ENCODE peak calls at places on chromosomes 7 and 10, in ten cellular contexts. X is prostate gland, P is neural progenitor cell, Y is small intestine, T is H1, E is spleen, B is mammary epithelial cell, G is right lobe of liver, V is tibial nerve, R is adrenal gland. W is an unnamed sample.
A peak's percentile ranks its signal among the peaks of the same experiment; 100 is the strongest.

GRCh38 chr10:93554760-93555432 is 11.6 kb upstream of the FFAR4 start:
- DNase-seq in T (peak; percentile 58), B (peak; percentile 55), V (peak; percentile 43), R (peak; percentile 71), Y (peak; percentile 68), G (peak; percentile 84), X (peak; percentile 68), P (peak; percentile 90), E (no peak), W (peak; percentile 65)

GRCh38 chr7:86968618-86969017 is 90.8 kb downstream of the ELAPOR2 start:
- DNase-seq in G (no peak), X (no peak), E (no peak), P (no peak), T (no peak), B (no peak), R (no peak), V (no peak), Y (peak; percentile 1), W (no peak)

GRCh38 chr7:96407427-96407826 is 85.5 kb upstream of the SLC25A13 start:
- DNase-seq in E (no peak), X (no peak), R (no peak), G (no peak), Y (no peak), P (no peak), T (no peak), V (no peak), B (peak; percentile 52), W (no peak)

GRCh38 chr7:84291756-84292155 is 97.2 kb upstream of the SEMA3A start:
- DNase-seq in Y (no peak), P (peak; percentile 82), E (no peak), X (no peak), V (no peak), T (no peak), B (no peak), R (no peak), G (no peak), W (no peak)

GRCh38 chr10:43616697-43617370 is 10.6 kb downstream of the ZNF485 start:
- DNase-seq in Y (no peak), P (no peak), G (no peak), T (no peak), B (no peak), R (no peak), X (no peak), V (no peak), E (no peak), W (no peak)

GRCh38 chr7:159109092-159110035 is 35.3 kb downstream of the VIPR2 start:
- DNase-seq in E (peak; percentile 39), T (no peak), B (no peak), R (no peak), G (peak; percentile 34), Y (no peak), P (no peak), V (no peak), X (no peak), W (no peak)

GRCh38 chr10:22341190-22341935 is 3.9 kb upstream of the SPAG6 start:
- DNase-seq in T (no peak), E (no peak), X (no peak), R (no peak), G (no peak), B (no peak), Y (no peak), V (no peak), P (no peak), W (peak; percentile 75)

GRCh38 chr10:78648256-78648860 is 420.4 kb upstream of the ZMIZ1 start:
- DNase-seq in G (no peak), T (no peak), E (no peak), X (no peak), V (no peak), B (no peak), P (no peak), Y (no peak), R (no peak), W (no peak)

GRCh38 chr10:15245530-15245929 is 77.0 kb upstream of the NMT2 start:
- DNase-seq in B (no peak), G (no peak), R (no peak), E (no peak), Y (no peak), V (no peak), X (no peak), P (peak; percentile 59), T (no peak), W (no peak)

GRCh38 chr10:100969175-100970075 is at the start of gene SEMA4G:
- DNase-seq in Y (peak; percentile 50), G (peak; percentile 67), T (peak; percentile 67), E (peak; percentile 84), X (peak; percentile 34), V (no peak), P (peak; percentile 88), R (no peak), B (no peak), W (no peak)

DNA sequence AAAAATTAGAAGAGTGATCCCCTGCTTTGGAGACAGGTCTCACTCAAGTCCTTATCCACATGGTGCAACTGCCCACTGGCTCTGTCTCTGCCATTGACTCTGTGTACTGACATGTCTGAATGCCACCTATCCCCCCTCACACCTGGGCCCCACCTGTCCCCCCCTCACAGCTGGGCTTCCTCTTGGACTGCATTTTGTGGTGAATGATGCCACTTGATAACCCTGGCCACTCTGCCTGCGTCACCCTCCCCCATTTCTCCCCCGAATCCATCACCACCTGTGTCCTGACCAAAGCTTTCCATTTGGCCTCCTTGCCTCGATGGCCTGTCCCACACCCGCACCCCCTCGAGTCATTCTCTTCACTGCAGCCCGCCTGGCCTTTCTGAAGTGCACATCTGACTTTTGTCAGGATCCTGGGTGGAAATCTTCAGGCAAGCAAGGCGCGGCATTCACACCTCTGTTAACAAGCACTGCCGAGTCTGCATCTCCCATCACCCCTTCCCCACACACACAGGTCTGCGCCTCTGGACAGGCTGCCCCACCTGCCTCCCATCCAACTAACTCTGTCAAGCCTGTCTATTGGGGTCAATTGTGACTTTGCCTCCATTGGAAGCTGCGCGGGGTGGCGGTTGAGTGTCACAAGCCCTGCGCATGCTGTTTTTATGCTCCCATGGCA is 175.3 kb upstream of the KLF14 start:
- DNase-seq in B (no peak), E (no peak), R (no peak), X (no peak), Y (no peak), V (no peak), P (no peak), T (no peak), G (no peak), W (no peak)
- H3K27ac ChIP-seq in B (peak overlapping the region; percentile 97), E (no peak overlapping the region), R (no peak overlapping the region), X (no peak overlapping the region), Y (no peak overlapping the region), V (peak overlapping the region; percentile 93), P (no peak overlapping the region), T (peak overlapping the region; percentile 39), G (no peak overlapping the region), W (no peak overlapping the region)

DNA sequence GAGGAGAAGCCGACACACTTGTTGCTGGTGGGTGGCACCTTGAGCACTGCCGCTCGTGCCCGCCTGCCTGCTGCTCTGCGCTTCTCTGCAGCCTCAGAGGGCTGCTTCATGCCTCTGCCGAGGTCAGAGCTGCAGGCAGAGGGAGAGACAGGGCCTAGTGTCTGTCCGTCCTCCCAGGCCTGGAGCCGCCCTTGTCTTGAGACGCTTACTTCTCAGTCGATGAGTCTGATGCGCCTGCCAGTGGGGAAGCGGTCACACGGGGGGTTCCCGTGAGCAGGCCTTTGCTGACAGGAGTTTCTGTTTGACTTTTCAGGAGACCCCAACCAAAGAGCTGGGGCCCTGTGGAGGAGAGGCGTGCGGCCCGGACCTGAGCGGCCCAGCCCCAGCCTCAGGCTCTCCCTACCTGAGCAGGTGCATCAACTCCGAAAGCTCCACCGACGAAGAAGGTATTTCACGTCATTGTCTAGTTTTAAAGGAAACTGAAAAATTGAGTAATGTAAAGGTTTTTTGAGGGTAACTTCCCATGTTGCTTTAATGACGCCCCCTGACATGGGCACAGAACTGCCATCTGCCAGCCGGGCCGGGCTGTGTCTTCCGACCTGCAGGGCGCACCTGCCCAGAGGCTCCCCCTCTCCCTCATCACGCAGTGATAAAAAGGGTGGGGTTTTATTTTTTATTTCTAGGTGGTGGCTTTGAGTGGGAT is 7.8 kb upstream of the BHLHA15 start:
- DNase-seq in T (no peak), G (no peak), Y (no peak), E (peak; percentile 81), B (no peak), P (no peak), X (no peak), V (no peak), R (no peak), W (no peak)
- H3K4me1 ChIP-seq in T (no peaks in the 10 kb centered on the region), G (no peaks in the 10 kb centered on the region), Y (peaks cover 2% of the 10 kb centered on the region), E (peaks cover 21% of the 10 kb centered on the region), B (peaks cover 7% of the 10 kb centered on the region), P (no peaks in the 10 kb centered on the region), X (no peaks in the 10 kb centered on the region), V (no peaks in the 10 kb centered on the region), R (peaks cover 6% of the 10 kb centered on the region), W (no peaks in the 10 kb centered on the region)

DNA sequence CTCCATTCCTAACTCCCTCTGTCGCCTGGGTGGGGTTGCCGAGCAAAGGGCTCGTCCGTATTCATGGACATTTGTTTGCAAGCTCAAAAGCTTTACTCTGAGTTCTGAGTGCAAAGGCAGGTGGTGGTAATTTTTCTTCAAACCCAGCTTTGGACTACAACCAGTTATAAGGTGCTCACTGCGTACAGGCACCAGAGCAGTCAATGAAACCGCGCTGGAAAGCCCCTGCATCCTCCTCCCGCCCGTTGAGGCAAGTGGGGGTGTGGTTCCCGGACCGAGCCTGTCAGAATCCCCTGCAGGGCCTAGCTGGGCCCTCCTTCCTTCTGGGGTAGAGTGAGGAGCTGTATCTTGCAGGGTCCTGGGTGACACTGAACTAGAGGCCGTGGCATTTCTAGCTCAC is 22.3 kb downstream of the AMZ1 start:
- DNase-seq in V (no peak), R (no peak), E (peak; percentile 88), X (no peak), B (no peak), Y (no peak), G (no peak), P (no peak), T (no peak), W (no peak)
- H3K27ac ChIP-seq in V (no peak overlapping the region), R (no peak overlapping the region), E (peak overlapping the region; percentile 69), X (no peak overlapping the region), B (no peak overlapping the region), Y (no peak overlapping the region), G (no peak overlapping the region), P (no peak overlapping the region), T (no peak overlapping the region), W (no peak overlapping the region)

GRCh38 chr10:124745257-124745656 is 1.1 kb upstream of the FAM53B start:
- DNase-seq in V (no peak), G (no peak), E (no peak), X (no peak), B (no peak), P (no peak), R (no peak), T (no peak), Y (no peak), W (no peak)

GRCh38 chr10:124743188-124744046 is 761 bp downstream of the FAM53B start:
- DNase-seq in G (no peak), P (peak; percentile 63), V (no peak), B (peak; percentile 47), X (no peak), E (peak; percentile 92), Y (no peak), R (peak; percentile 47), T (no peak), W (no peak)

GRCh38 chr10:124744047-124744687 is at the start of gene FAM53B:
- DNase-seq in V (peak; percentile 70), T (no peak), P (peak; percentile 97), B (peak; percentile 63), Y (peak; percentile 91), E (peak; percentile 96), R (peak; percentile 83), G (peak; percentile 90), X (peak; percentile 80), W (peak; percentile 88)

GRCh38 chr10:124745678-124746077 is 1.5 kb upstream of the FAM53B start:
- DNase-seq in T (no peak), X (peak; percentile 40), E (no peak), V (no peak), G (no peak), P (peak; percentile 46), B (peak; percentile 77), R (no peak), Y (peak; percentile 86), W (no peak)

GRCh38 chr10:124744688-124745055 is 494 bp upstream of the FAM53B start:
- DNase-seq in Y (no peak), P (no peak), E (no peak), X (peak; percentile 63), G (no peak), B (peak; percentile 59), V (no peak), R (no peak), T (no peak), W (no peak)
- H3K4me1 ChIP-seq in Y (peaks cover 5% of the 10 kb centered on the region), P (peaks cover 40% of the 10 kb centered on the region), E (peaks cover 38% of the 10 kb centered on the region), X (peaks cover 16% of the 10 kb centered on the region), G (peaks cover 8% of the 10 kb centered on the region), B (peaks cover 57% of the 10 kb centered on the region), V (peaks cover 28% of the 10 kb centered on the region), R (peaks cover 41% of the 10 kb centered on the region), T (peaks cover 15% of the 10 kb centered on the region), W (peaks cover 43% of the 10 kb centered on the region)